ENCODE peak calls at places on chromosomes 7 and 10, in four cellular contexts. J is mesothelial cell of epicardium, T is cardiac muscle cell, C is fibroblast of mammary gland. L is an unnamed sample.

GRCh38 chr10:76939862-76940495 is 697.6 kb downstream of the KCNMA1 start:
- DNase-seq in J (no peak), T (no peak), C (no peak), L (no peak)

GRCh38 chr10:86178401-86179142 is 188.0 kb downstream of the GRID1 start:
- DNase-seq in J (no peak), T (peak), C (no peak), L (no peak)

GRCh38 chr7:148163246-148163645 is 427.3 kb upstream of the C7orf33 start:
- DNase-seq in J (no peak), T (peak), C (no peak), L (no peak)

GRCh38 chr7:14924398-14924797 is 21.8 kb upstream of the DGKB start:
- DNase-seq in J (no peak), T (peak), C (peak), L (no peak)

GRCh38 chr7:143462045-143462444 is 15.6 kb upstream of the TAS2R41 start:
- DNase-seq in J (no peak), T (no peak), C (no peak), L (no peak)

GRCh38 chr10:24849537-24850299 is 102.7 kb downstream of the PRTFDC1 start:
- DNase-seq in J (no peak), T (no peak), C (no peak), L (no peak)

GRCh38 chr7:151661556-151661955 is 141.9 kb upstream of the RHEB start:
- DNase-seq in J (no peak), T (no peak), C (no peak), L (no peak)

GRCh38 chr10:98516352-98516751 is 69.6 kb upstream of the HPS1 start:
- DNase-seq in J (no peak), T (no peak), C (no peak), L (no peak)

GRCh38 chr10:12042409-12042796 is 206 bp downstream of the UPF2 start:
- DNase-seq in J (peak), T (peak), C (peak), L (peak)

GRCh38 chr10:92990615-92991014 is 70.0 kb upstream of the CYP26C1 start:
- DNase-seq in J (no peak), T (peak), C (peak), L (no peak)

GRCh38 chr7:79293655-79294142 is 159.8 kb downstream of the MAGI2 start:
- DNase-seq in J (no peak), T (peak), C (peak), L (no peak)

GRCh38 chr10:663466-663751 is 26.1 kb downstream of the DIP2C start:
- DNase-seq in J (no peak), T (no peak), C (no peak), L (peak)

GRCh38 chr7:141378405-141378804 is 172.8 kb upstream of the AGK start:
- DNase-seq in J (no peak), T (no peak), C (no peak), L (no peak)

DNA sequence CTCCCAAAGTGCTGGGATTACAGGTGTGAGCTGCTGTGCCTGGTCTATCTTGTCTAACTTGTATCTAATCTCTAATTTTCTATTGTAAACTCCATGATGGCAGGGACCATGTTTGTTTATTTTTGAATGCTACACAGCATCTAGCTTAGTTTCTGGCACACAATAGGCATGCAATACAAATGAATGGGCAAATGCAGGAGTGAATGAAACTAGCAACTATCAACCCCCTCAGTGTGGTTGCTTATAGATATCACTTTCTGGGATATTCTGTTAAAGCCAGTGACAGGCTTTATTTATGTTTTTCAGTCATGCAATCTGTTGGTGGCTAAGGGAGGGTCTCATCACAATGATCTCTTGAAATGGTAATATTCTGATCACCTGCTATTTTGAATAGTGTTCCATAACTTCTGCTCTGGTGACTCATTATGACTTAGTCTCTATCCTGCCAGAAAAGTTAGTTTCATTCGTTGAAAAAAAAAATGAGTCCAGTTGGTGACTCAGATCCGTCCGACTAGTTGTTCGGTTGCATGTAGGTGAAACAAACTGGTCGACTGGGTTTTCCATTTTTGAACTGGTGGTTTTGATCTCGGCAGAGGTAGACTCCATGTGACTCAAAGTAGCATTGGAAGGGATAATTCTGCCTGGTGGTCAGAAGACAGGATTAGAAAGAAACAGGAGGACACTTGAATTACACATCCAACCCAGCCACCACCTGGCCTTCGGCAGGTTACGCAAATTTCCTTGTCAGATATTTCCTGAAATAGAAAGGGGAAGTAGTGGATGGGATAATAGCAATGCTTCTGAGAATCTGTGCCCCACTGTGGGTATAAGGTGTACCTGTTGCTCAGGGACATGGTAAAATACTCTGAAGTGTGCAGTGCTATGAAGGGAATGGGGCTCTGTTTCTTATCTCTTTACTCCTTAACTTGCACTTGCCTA is 76.8 kb downstream of the GATA3 start:
- DNase-seq in J (no peak), T (peak), C (peak), L (no peak)
- TF ChIP-seq CTCF in J (no peak), T (no peak), C (no peak), L (no peak)

GRCh38 chr7:130906575-130906974 is 172.6 kb upstream of the KLF14 start:
- DNase-seq in J (no peak), T (no peak), C (no peak), L (no peak)

GRCh38 chr7:130904031-130904757 is 170.2 kb upstream of the KLF14 start:
- DNase-seq in J (no peak), T (peak), C (peak), L (no peak)

GRCh38 chr7:130903358-130903974 is 169.5 kb upstream of the KLF14 start:
- DNase-seq in J (no peak), T (peak), C (peak), L (no peak)

GRCh38 chr7:130902755-130903357 is 168.8 kb upstream of the KLF14 start:
- DNase-seq in J (no peak), T (no peak), C (no peak), L (no peak)

GRCh38 chr7:130904792-130905191 is 170.8 kb upstream of the KLF14 start:
- DNase-seq in J (no peak), T (no peak), C (no peak), L (no peak)
- TF ChIP-seq CTCF in J (no peak), T (no peak), C (no peak), L (no peak)

GRCh38 chr10:132413226-132414205 is 16.5 kb downstream of the PWWP2B start:
- DNase-seq in J (no peak), T (no peak), C (no peak), L (no peak)

GRCh38 chr10:132410056-132410778 is 13.2 kb downstream of the PWWP2B start:
- DNase-seq in J (no peak), T (no peak), C (no peak), L (no peak)

GRCh38 chr10:132412316-132413192 is 15.6 kb downstream of the PWWP2B start:
- DNase-seq in J (no peak), T (no peak), C (no peak), L (no peak)

GRCh38 chr10:132410779-132411532 is 14.0 kb downstream of the PWWP2B start:
- DNase-seq in J (no peak), T (no peak), C (no peak), L (no peak)

DNA sequence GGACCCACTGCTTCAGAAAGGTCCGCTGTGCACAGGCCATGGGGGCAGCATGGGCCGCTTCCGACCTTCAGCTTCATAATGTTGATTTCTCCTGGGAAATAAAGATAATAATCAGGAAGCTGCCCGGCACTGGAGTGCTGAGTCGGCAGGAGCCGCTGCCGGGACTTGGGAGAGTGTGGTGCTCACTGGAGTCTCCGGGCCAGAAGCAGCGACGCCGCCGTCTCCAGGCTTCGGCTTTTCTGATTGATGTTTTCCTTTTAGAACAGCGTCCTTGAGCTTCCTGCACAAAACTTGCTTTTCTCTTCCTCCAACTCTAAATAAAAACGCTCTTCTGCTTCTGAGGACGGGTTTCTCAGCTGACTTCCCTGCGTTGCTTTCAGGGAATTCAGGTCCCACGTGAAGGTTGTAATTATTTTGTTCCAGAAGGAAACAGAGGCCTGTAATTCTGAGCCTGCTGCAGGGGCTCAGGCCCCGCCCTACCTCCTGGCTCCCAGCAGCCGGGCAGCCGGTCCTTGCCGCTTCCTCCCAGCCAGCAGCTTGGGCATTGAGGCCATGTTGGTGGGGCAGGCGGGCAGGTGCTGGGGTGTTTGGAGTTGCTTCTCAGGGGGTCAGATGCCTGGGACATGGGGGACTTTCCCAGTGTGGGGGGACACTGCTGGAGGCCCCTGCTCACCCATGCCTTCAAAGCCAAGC is 14.7 kb downstream of the PWWP2B start:
- DNase-seq in J (no peak), T (peak), C (peak), L (no peak)
- TF ChIP-seq CTCF in J (no peak), T (no peak), C (no peak), L (no peak)

DNA sequence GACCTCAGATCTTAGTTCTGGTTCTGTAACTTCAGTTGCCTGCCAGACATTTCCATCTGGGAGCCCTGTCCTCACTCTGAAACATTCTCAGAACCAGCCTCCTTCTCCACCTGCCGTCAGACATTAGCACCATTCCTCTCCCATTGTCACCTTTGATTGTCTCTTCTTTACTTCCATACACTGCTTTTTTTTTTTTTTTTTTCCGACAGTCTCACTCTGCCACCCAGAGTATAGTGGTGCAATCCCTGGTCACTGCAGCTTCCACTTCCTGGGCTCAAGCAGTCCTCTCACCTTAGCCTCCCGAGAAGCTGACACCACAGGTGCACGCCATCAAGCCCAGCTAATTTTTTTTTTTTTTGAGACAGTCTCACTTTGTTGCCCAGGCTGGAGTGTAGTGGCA is 21.1 kb upstream of the HIPK2 start:
- DNase-seq in J (no peak), T (no peak), C (no peak), L (no peak)
- TF ChIP-seq CTCF in J (no peak), T (no peak), C (no peak), L (no peak)